ENCODE peak calls at places on chromosomes 11 and 22, in ten cellular contexts. L is thoracic aorta; S is gastrocnemius medialis; M is esophagus squamous epithelium; X is cardiac muscle cell; N is CD4-positive, alpha-beta memory T cell; J is aorta; G is heart left ventricle; F is neural progenitor cell; H is BJ. W is an unnamed sample. For H3K36me3, the result is how much of the 10 kb centered on the place peaks cover.

GRCh38 chr22:41237707-41238569 is 2.8 kb downstream of the CHADL start:
- DNase-seq in L (no peak), S (peak), M (no peak), X (peak), N (peak), J (peak), G (peak), F (peak), H (no peak), W (no peak)

GRCh38 chr11:65611028-65611757 is 2.8 kb downstream of the MAP3K11 start:
- DNase-seq in L (no peak), S (no peak), M (no peak), X (no peak), N (no peak), J (no peak), G (peak), F (no peak), H (no peak), W (no peak)

GRCh38 chr11:21625982-21626381 is 566.9 kb upstream of the ANO5 start:
- DNase-seq in L (no peak), S (peak), M (no peak), X (no peak), N (no peak), J (no peak), G (peak), F (no peak), H (no peak), W (no peak)

GRCh38 chr11:68506908-68507307 is 46.4 kb downstream of the PPP6R3 start:
- DNase-seq in L (no peak), S (no peak), M (no peak), X (no peak), N (no peak), J (no peak), G (no peak), F (no peak), H (no peak), W (no peak)

GRCh38 chr11:126317681-126318641 is 14.1 kb downstream of the DCPS start:
- DNase-seq in L (no peak), S (peak), M (no peak), X (no peak), N (no peak), J (peak), G (peak), F (no peak), H (no peak), W (peak)

GRCh38 chr11:65698205-65698604 is 13.8 kb upstream of the KAT5 start:
- DNase-seq in L (no peak), S (no peak), M (no peak), X (no peak), N (no peak), J (no peak), G (no peak), F (no peak), H (no peak), W (no peak)

GRCh38 chr11:120304526-120304925 is 20.6 kb upstream of the TLCD5 start:
- DNase-seq in L (no peak), S (no peak), M (no peak), X (no peak), N (no peak), J (no peak), G (no peak), F (no peak), H (no peak), W (no peak)

GRCh38 chr11:45665206-45665932 is at the start of gene CHST1:
- DNase-seq in L (no peak), S (peak), M (no peak), X (peak), N (no peak), J (peak), G (peak), F (peak), H (no peak), W (no peak)

GRCh38 chr11:27423125-27423524 is 49.5 kb downstream of the LGR4 start:
- DNase-seq in L (no peak), S (peak), M (no peak), X (no peak), N (no peak), J (no peak), G (no peak), F (peak), H (peak), W (no peak)

GRCh38 chr11:80350541-80350940 is 909.7 kb upstream of the TENM4 start:
- DNase-seq in L (no peak), S (no peak), M (no peak), X (no peak), N (no peak), J (no peak), G (no peak), F (no peak), H (no peak), W (no peak)

GRCh38 chr22:34702279-34702678 is 363.7 kb upstream of the ISX start:
- DNase-seq in L (no peak), S (no peak), M (no peak), X (no peak), N (no peak), J (no peak), G (no peak), F (no peak), H (no peak), W (no peak)

GRCh38 chr22:20107471-20107901 is 8.4 kb upstream of the RANBP1 start:
- DNase-seq in L (no peak), S (no peak), M (no peak), X (no peak), N (peak), J (peak), G (no peak), F (no peak), H (no peak), W (no peak)

GRCh38 chr11:29184939-29185890 is 831.6 kb downstream of the KCNA4 start:
- DNase-seq in L (no peak), S (no peak), M (no peak), X (no peak), N (no peak), J (no peak), G (no peak), F (no peak), H (peak), W (peak)

GRCh38 chr22:42202048-42202447 is 68.4 kb downstream of the TCF20 start:
- DNase-seq in L (no peak), S (no peak), M (no peak), X (no peak), N (peak), J (no peak), G (no peak), F (no peak), H (no peak), W (no peak)

GRCh38 chr11:120239713-120240640 is at the start of gene POU2F3:
- DNase-seq in L (no peak), S (no peak), M (no peak), X (peak), N (no peak), J (no peak), G (no peak), F (peak), H (no peak), W (no peak)

GRCh38 chr11:11075515-11076171 is 217.8 kb upstream of the ZBED5 start:
- DNase-seq in L (no peak), S (no peak), M (no peak), X (peak), N (no peak), J (no peak), G (no peak), F (no peak), H (no peak), W (no peak)

GRCh38 chr11:111324277-111324720 is 26.0 kb downstream of the POU2AF3 start:
- DNase-seq in L (no peak), S (no peak), M (no peak), X (no peak), N (no peak), J (no peak), G (no peak), F (no peak), H (peak), W (peak)

GRCh38 chr11:76248210-76248609 is 41.9 kb upstream of the WNT11 start:
- DNase-seq in L (no peak), S (no peak), M (no peak), X (no peak), N (no peak), J (no peak), G (no peak), F (peak), H (no peak), W (no peak)

GRCh38 chr11:69353696-69354544 is 60.0 kb downstream of the MYEOV start:
- DNase-seq in L (no peak), S (no peak), M (no peak), X (no peak), N (no peak), J (no peak), G (no peak), F (no peak), H (no peak), W (no peak)

GRCh38 chr11:17979770-17980371 is 33.0 kb downstream of the SERGEF start:
- DNase-seq in L (no peak), S (no peak), M (no peak), X (peak), N (no peak), J (no peak), G (no peak), F (peak), H (no peak), W (no peak)

GRCh38 chr22:20741634-20742581 is 32.0 kb upstream of the SERPIND1 start:
- DNase-seq in L (no peak), S (no peak), M (no peak), X (peak), N (peak), J (no peak), G (no peak), F (peak), H (no peak), W (no peak)

GRCh38 chr11:47615249-47615648 is 21.0 kb upstream of the C1QTNF4 start:
- DNase-seq in L (no peak), S (no peak), M (no peak), X (no peak), N (no peak), J (no peak), G (no peak), F (no peak), H (no peak), W (no peak)

GRCh38 chr11:47611240-47611863 is 17.1 kb upstream of the C1QTNF4 start:
- DNase-seq in L (no peak), S (no peak), M (no peak), X (no peak), N (no peak), J (no peak), G (no peak), F (no peak), H (no peak), W (no peak)

GRCh38 chr11:47617417-47617809 is 23.2 kb upstream of the C1QTNF4 start:
- DNase-seq in L (no peak), S (no peak), M (no peak), X (no peak), N (no peak), J (no peak), G (no peak), F (no peak), H (no peak), W (peak)

GRCh38 chr11:47620836-47621378 is 21.5 kb downstream of the MTCH2 start:
- DNase-seq in L (no peak), S (no peak), M (no peak), X (no peak), N (no peak), J (no peak), G (no peak), F (no peak), H (no peak), W (no peak)

GRCh38 chr11:47616726-47617416 is 22.7 kb upstream of the C1QTNF4 start:
- DNase-seq in L (no peak), S (no peak), M (no peak), X (peak), N (no peak), J (no peak), G (peak), F (peak), H (no peak), W (no peak)
- H3K36me3 ChIP-seq in L (under half), S (under half), M (under half), X (under half), N (under half), J (under half), G (under half), F (under half), H (under half), W (under half)

DNA sequence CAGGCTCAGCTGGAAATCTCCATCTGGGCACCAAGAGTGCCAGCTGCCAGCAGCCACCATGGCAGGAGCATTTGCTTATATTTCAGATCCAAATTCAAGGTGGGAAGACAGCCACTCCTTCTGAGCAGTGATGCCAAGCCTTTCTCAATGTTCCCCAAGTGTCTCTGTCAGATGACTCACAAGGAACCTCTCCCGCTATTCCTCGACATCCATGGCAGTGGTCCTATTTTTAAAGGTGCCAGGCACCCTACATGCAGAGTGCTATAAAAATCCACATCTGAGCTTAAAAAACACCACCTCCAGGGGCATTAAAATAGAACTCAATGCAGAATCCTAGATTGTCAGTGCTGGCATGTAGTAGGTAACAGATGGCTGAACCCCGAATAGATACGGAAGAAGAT is 112.1 kb downstream of the SLC1A2 start:
- DNase-seq in L (no peak), S (peak), M (no peak), X (no peak), N (no peak), J (no peak), G (no peak), F (no peak), H (no peak), W (no peak)
- H3K36me3 ChIP-seq in L (under half), S (under half), M (under half), X (under half), N (under half), J (under half), G (under half), F (under half), H (under half), W (under half)

DNA sequence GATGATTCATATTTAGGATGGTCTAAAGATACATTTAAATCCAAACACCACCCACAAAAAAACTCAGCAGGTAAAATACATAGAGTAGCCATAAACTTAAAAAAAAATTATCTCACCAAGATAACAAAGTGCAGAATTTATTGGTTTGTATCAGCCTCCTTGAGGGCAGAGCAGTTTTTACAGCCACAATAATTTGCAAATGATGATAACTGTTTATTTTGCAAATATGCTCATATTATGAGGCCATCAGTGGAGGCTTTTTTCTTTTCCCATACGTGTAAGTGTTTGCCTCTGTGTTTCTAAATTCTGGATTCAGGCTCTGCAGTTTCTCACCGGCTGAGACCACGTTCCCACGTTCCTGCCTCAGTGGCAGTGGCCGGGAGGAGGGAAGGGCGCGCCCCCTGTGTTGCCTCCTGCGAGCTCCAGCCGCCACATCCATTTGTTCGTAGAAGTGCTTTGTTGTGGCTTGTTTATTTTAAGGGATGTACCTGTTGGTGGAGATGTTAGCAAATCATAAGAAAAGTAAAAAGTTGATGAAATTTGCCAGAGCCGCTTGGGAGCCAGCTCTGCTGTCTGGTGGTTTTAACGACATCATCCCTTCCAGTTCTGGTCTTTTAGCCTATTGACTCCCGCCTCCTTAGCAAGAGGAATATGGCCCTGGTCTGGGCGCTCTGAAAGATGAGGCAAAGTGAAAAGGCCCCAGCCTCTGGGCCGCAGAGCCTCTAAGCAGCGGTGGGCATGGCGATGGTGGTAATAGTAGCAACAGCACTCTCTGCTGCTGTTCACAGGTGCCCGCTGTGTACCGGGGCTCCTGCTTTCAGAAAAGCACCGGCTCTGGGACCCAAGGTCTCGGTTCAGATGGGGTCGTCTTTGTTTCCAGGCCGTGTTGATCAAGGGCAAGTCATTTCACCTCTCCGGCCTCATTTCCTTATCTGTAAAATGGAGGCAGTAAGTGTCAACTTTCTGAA is 66.7 kb upstream of the PPARA start:
- DNase-seq in L (no peak), S (no peak), M (no peak), X (no peak), N (no peak), J (peak), G (no peak), F (no peak), H (no peak), W (peak)
- H3K36me3 ChIP-seq in L (under half), S (under half), M (under half), X (under half), N (under half), J (under half), G (under half), F (under half), H (under half), W (half or more)

DNA sequence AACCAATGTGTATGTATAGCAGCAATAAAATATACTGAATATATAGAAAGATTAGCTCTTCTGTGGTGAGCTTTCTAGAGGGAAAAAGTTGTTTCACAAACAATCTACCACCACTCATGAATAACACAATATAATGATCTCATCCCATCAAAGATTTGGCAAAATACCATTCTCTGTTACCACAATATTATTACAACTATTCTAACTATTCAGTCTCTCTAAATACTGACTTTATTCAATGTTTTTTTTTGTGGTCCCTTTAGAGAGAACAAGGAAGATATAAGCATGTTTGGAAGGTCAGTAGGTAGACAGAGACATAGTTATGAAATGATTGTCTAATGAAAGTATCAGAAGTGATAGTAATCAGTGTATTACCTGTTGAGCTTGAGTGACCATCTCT is 7.8 kb downstream of the CCDC90B start:
- DNase-seq in L (no peak), S (no peak), M (no peak), X (no peak), N (no peak), J (no peak), G (no peak), F (no peak), H (peak), W (peak)
- H3K36me3 ChIP-seq in L (under half), S (half or more), M (under half), X (under half), N (under half), J (under half), G (under half), F (under half), H (under half), W (under half)

GRCh38 chr11:34111722-34112270 is 6.4 kb downstream of the NAT10 start:
- DNase-seq in L (no peak), S (no peak), M (no peak), X (peak), N (no peak), J (no peak), G (no peak), F (no peak), H (no peak), W (no peak)
- H3K36me3 ChIP-seq in L (half or more), S (half or more), M (half or more), X (under half), N (half or more), J (under half), G (under half), F (under half), H (under half), W (half or more)

W was measured in SJSA1.